ENCODE peak calls at places on chromosomes 6 and 20, in five cellular contexts. N is bronchial epithelial cell; Q is activated CD4-positive, alpha-beta T cell treated with anti-CD3 and anti-CD28 coated beads for 48 hours; Z is CD4-positive, alpha-beta memory T cell; H is NCI-H226. O is an unnamed sample.

GRCh38 chr6:109059591-109060021 is 35.0 kb downstream of the SESN1 start:
- DNase-seq in H (no peak), Z (peak), N (peak), Q (no peak), O (no peak)

GRCh38 chr20:22429175-22430153 is 154.9 kb downstream of the FOXA2 start:
- DNase-seq in H (no peak), N (no peak), Z (no peak), Q (no peak), O (no peak)

GRCh38 chr6:16278048-16278724 is 39.8 kb downstream of the GMPR start:
- DNase-seq in Z (no peak), N (peak), Q (no peak), H (no peak), O (no peak)

GRCh38 chr6:39415482-39415881 is 93.0 kb upstream of the KCNK16 start:
- DNase-seq in Q (no peak), H (no peak), Z (no peak), N (no peak), O (no peak)

GRCh38 chr6:33849500-33850075 is 45.8 kb upstream of the MLN start:
- DNase-seq in Q (no peak), Z (no peak), N (no peak), H (no peak), O (no peak)

GRCh38 chr20:17794400-17794799 is 94.6 kb downstream of the BANF2 start:
- DNase-seq in Z (no peak), N (no peak), H (no peak), Q (no peak), O (no peak)

GRCh38 chr6:161211380-161212035 is 62.4 kb downstream of the AGPAT4 start:
- DNase-seq in N (no peak), H (no peak), Z (no peak), Q (no peak), O (no peak)

GRCh38 chr20:63534831-63535651 is 2.1 kb downstream of the PTK6 start:
- DNase-seq in Z (no peak), H (no peak), Q (no peak), N (peak), O (no peak)

GRCh38 chr6:13375360-13375878 is 47.1 kb upstream of the TBC1D7 start:
- DNase-seq in H (no peak), Q (peak), Z (no peak), N (peak), O (no peak)

GRCh38 chr20:31872406-31872805 is 2.0 kb downstream of the TTLL9 start:
- DNase-seq in N (no peak), Q (no peak), H (no peak), Z (no peak), O (no peak)

GRCh38 chr6:98847767-98848538 is 13.6 kb downstream of the POU3F2 start:
- DNase-seq in Z (no peak), N (no peak), Q (no peak), H (no peak), O (no peak)

GRCh38 chr6:159727717-159728440 is 573 bp downstream of the WTAP start:
- DNase-seq in H (no peak), N (peak), Z (no peak), Q (no peak), O (peak)

GRCh38 chr6:819122-819521 is 126.2 kb upstream of the EXOC2 start:
- DNase-seq in H (no peak), Q (no peak), N (no peak), Z (no peak), O (no peak)

GRCh38 chr6:116316772-116317467 is 37.2 kb upstream of the TSPYL1 start:
- DNase-seq in Q (no peak), Z (no peak), N (no peak), H (no peak), O (no peak)

GRCh38 chr6:3318226-3318625 is 59.5 kb downstream of the PSMG4 start:
- DNase-seq in H (no peak), Z (peak), Q (peak), N (no peak), O (no peak)

GRCh38 chr20:54088430-54088829 is 18.0 kb upstream of the BCAS1 start:
- DNase-seq in H (no peak), Q (no peak), N (no peak), Z (no peak), O (no peak)

GRCh38 chr6:142313284-142313683 is 11.5 kb downstream of the ADGRG6 start:
- DNase-seq in H (peak), Z (no peak), Q (no peak), N (peak), O (peak)

GRCh38 chr6:161383951-161384350 is 110.1 kb upstream of the AGPAT4 start:
- DNase-seq in Z (no peak), H (no peak), N (no peak), Q (no peak), O (peak)

GRCh38 chr6:160344281-160344680 is 3.9 kb upstream of the SLC22A3 start:
- DNase-seq in Q (no peak), N (peak), H (no peak), Z (no peak), O (no peak)

GRCh38 chr6:56764081-56764566 is 121.4 kb upstream of the DST start:
- DNase-seq in Q (no peak), H (peak), N (peak), Z (no peak), O (peak)

GRCh38 chr6:36834576-36835293 is 4.5 kb downstream of the CPNE5 start:
- DNase-seq in N (no peak), H (no peak), Z (no peak), Q (no peak), O (peak)

GRCh38 chr6:170057961-170058877 is 232.7 kb downstream of the DLL1 start:
- DNase-seq in Z (no peak), N (no peak), Q (no peak), H (no peak), O (no peak)

GRCh38 chr6:129314575-129314974 is 395.4 kb downstream of the ARHGAP18 start:
- DNase-seq in H (no peak), Z (no peak), Q (no peak), N (no peak), O (no peak)

GRCh38 chr6:52423971-52424381 is 3.8 kb downstream of the EFHC1 start:
- DNase-seq in Z (no peak), N (peak), Q (no peak), H (peak), O (peak)

GRCh38 chr6:85186546-85187170 is 263.2 kb upstream of the NT5E start:
- DNase-seq in N (peak), Q (no peak), H (no peak), Z (no peak), O (peak)

GRCh38 chr20:49510562-49511117 is 28.2 kb upstream of the KCNB1 start:
- DNase-seq in Q (no peak), H (peak), Z (no peak), N (no peak), O (peak)

GRCh38 chr6:1624071-1624847 is 14.5 kb downstream of the FOXC1 start:
- DNase-seq in Q (peak), Z (no peak), N (no peak), H (no peak), O (no peak)

O was measured in trophoblast cell.